ENCODE peak calls at places on chromosomes 4 and X, in five cellular contexts. One of them, this sample, is unnamed.

GRCh38 chrX:51931761-51932160 is 38.3 kb downstream of the MAGED1 start:
- DNase-seq in tibial artery: no peak
- DNase-seq in iPS DF 6.9: no peak
- DNase-seq in astrocyte: no peak
- DNase-seq in DND-41: no peak
- DNase-seq in this sample: no peak

GRCh38 chr4:7379161-7379560 is 55.6 kb downstream of the PSAPL1 start:
- DNase-seq in tibial artery: no peak
- DNase-seq in iPS DF 6.9: no peak
- DNase-seq in astrocyte: no peak
- DNase-seq in DND-41: no peak
- DNase-seq in this sample: no peak

GRCh38 chrX:76253432-76253831 is 80.6 kb downstream of the PBDC1 start:
- DNase-seq in tibial artery: no peak
- DNase-seq in iPS DF 6.9: peak; percentile 4
- DNase-seq in astrocyte: no peak
- DNase-seq in DND-41: peak; percentile 46
- DNase-seq in this sample: peak; percentile 88

GRCh38 chr4:154741877-154742851 is 1.6 kb upstream of the LRAT start:
- DNase-seq in tibial artery: no peak
- DNase-seq in iPS DF 6.9: no peak
- DNase-seq in astrocyte: peak; percentile 6
- DNase-seq in DND-41: no peak
- DNase-seq in this sample: no peak

GRCh38 chr4:169410839-169411770 is 140.3 kb upstream of the SH3RF1 start:
- DNase-seq in tibial artery: no peak
- DNase-seq in iPS DF 6.9: no peak
- DNase-seq in astrocyte: peak; percentile 72
- DNase-seq in DND-41: peak; percentile 88
- DNase-seq in this sample: peak; percentile 50

GRCh38 chr4:33477715-33478114 is 2757.5 kb downstream of the PCDH7 start:
- DNase-seq in tibial artery: no peak
- DNase-seq in iPS DF 6.9: no peak
- DNase-seq in astrocyte: no peak
- DNase-seq in DND-41: no peak
- DNase-seq in this sample: no peak

GRCh38 chrX:82765806-82766205 is 742.3 kb upstream of the POU3F4 start:
- DNase-seq in tibial artery: no peak
- DNase-seq in iPS DF 6.9: no peak
- DNase-seq in astrocyte: no peak
- DNase-seq in DND-41: no peak
- DNase-seq in this sample: no peak

GRCh38 chrX:80828232-80828631 is 18.6 kb upstream of the BRWD3 start:
- DNase-seq in tibial artery: no peak
- DNase-seq in iPS DF 6.9: no peak
- DNase-seq in astrocyte: no peak
- DNase-seq in DND-41: no peak
- DNase-seq in this sample: no peak

GRCh38 chrX:45472968-45473367 is 272.3 kb upstream of the DIPK2B start:
- DNase-seq in tibial artery: no peak
- DNase-seq in iPS DF 6.9: no peak
- DNase-seq in astrocyte: peak; percentile 65
- DNase-seq in DND-41: no peak
- DNase-seq in this sample: no peak

GRCh38 chr4:41234424-41234823 is 20.1 kb upstream of the APBB2 start:
- DNase-seq in tibial artery: no peak
- DNase-seq in iPS DF 6.9: no peak
- DNase-seq in astrocyte: no peak
- DNase-seq in DND-41: no peak
- DNase-seq in this sample: no peak

GRCh38 chr4:165330071-165330470 is 2.6 kb downstream of the MSMO1 start:
- DNase-seq in tibial artery: no peak
- DNase-seq in iPS DF 6.9: no peak
- DNase-seq in astrocyte: no peak
- DNase-seq in DND-41: no peak
- DNase-seq in this sample: no peak
- H3K4me3 ChIP-seq in tibial artery: no peak overlapping the region
- H3K4me3 ChIP-seq in iPS DF 6.9: peak overlapping the region; percentile 20
- H3K4me3 ChIP-seq in astrocyte: peak overlapping the region; percentile 32
- H3K4me3 ChIP-seq in DND-41: peak overlapping the region; percentile 44
- H3K4me3 ChIP-seq in this sample: peak overlapping the region; percentile 85

GRCh38 chr4:147814334-147814733 is 82.4 kb downstream of the ARHGAP10 start:
- DNase-seq in tibial artery: no peak
- DNase-seq in iPS DF 6.9: no peak
- DNase-seq in astrocyte: peak; percentile 50
- DNase-seq in DND-41: no peak
- DNase-seq in this sample: no peak

GRCh38 chr4:147815741-147816140 is 83.9 kb downstream of the ARHGAP10 start:
- DNase-seq in tibial artery: no peak
- DNase-seq in iPS DF 6.9: no peak
- DNase-seq in astrocyte: no peak
- DNase-seq in DND-41: no peak
- DNase-seq in this sample: no peak

GRCh38 chr4:147816382-147817254 is 84.7 kb downstream of the ARHGAP10 start:
- DNase-seq in tibial artery: peak; percentile 75
- DNase-seq in iPS DF 6.9: no peak
- DNase-seq in astrocyte: no peak
- DNase-seq in DND-41: no peak
- DNase-seq in this sample: no peak

GRCh38 chr4:147811878-147812277 is 80.0 kb downstream of the ARHGAP10 start:
- DNase-seq in tibial artery: no peak
- DNase-seq in iPS DF 6.9: no peak
- DNase-seq in astrocyte: no peak
- DNase-seq in DND-41: no peak
- DNase-seq in this sample: no peak

DNA sequence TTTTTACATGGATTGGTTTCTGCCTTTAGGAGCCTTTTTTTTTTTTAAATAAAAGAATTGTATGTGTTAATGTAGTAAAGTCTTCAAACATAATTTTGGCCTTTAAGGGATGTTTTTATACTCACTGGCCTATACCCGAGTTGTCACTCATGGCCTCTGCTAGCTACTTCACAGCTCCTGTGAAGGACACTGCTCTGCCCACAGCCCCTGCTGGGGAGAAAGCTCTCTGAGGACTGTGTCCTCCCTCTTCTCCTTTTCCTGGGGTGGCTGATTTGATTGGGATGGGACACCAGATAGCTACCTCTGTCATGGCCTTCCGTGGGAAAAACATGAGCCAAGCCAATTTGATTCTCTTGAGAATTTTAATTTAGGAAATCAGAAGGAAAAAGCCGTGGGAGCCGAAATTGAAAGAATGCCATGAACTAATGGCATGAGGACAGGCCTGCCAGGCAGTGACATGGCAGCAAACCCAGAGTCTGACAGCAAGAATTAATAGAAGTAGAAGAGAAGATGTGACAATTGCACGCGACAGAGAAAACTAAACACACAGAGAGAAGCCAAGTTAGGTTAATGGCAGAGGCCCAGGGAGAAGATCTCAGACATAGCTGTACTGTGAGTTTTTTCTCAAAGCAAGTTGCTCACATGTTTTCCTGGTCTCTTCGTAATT is 81.4 kb downstream of the ARHGAP10 start:
- DNase-seq in tibial artery: no peak
- DNase-seq in iPS DF 6.9: no peak
- DNase-seq in astrocyte: no peak
- DNase-seq in DND-41: no peak
- DNase-seq in this sample: no peak
- H3K4me1 ChIP-seq in tibial artery: peaks cover 63% of the 10 kb centered on the region
- H3K4me1 ChIP-seq in iPS DF 6.9: no peaks in the 10 kb centered on the region
- H3K4me1 ChIP-seq in astrocyte: peaks cover 3% of the 10 kb centered on the region
- H3K4me1 ChIP-seq in DND-41: no peaks in the 10 kb centered on the region
- H3K4me1 ChIP-seq in this sample: peaks cover 12% of the 10 kb centered on the region

DNA sequence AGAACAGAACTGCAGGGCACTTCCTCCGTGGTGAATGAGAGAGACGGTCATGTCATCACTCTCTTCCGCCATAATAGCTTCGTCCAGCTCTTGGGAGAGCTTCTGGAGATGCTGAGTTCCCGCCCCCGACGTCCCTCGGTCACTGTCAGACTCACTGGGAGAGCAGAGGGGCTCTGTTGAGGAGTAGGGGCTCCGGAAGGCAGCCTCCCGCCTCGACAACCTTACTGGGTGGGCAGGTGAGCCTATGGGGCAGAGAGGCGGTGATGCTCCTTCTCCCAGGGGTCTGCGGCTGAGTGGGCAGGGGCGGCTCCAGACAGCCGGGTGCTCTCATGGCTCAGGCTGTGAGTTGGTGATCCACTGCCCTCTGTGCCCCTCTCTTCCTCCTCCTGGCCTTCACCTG is 25.8 kb upstream of the ARHGEF38 start:
- DNase-seq in tibial artery: no peak
- DNase-seq in iPS DF 6.9: no peak
- DNase-seq in astrocyte: no peak
- DNase-seq in DND-41: no peak
- DNase-seq in this sample: no peak
- H3K4me3 ChIP-seq in tibial artery: no peak overlapping the region
- H3K4me3 ChIP-seq in iPS DF 6.9: no peak overlapping the region
- H3K4me3 ChIP-seq in astrocyte: no peak overlapping the region
- H3K4me3 ChIP-seq in DND-41: no peak overlapping the region
- H3K4me3 ChIP-seq in this sample: no peak overlapping the region

DNA sequence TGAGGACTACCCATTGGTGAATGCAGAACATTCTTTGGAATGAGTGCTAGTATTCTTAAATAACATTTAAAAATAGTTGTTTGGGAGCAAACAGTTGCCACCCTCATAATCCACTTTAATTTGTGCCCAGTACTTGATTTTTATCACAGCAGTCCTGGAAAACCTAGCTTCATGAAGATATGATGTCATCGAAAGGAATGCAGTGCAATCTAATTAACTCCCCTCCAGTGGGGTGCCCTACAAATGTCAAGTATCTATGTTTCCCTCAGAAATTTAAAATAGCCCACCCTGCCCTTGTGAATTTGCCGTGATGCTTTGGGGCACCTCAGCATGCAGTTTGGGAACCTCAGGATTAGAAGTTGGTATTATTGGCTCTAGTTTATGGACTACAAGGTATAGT is 5.4 kb downstream of the RAB9A start:
- DNase-seq in tibial artery: no peak
- DNase-seq in iPS DF 6.9: no peak
- DNase-seq in astrocyte: peak; percentile 15
- DNase-seq in DND-41: no peak
- DNase-seq in this sample: no peak
- H3K4me1 ChIP-seq in tibial artery: peaks cover 9% of the 10 kb centered on the region
- H3K4me1 ChIP-seq in iPS DF 6.9: no peaks in the 10 kb centered on the region
- H3K4me1 ChIP-seq in astrocyte: peaks cover 29% of the 10 kb centered on the region
- H3K4me1 ChIP-seq in DND-41: peaks cover 20% of the 10 kb centered on the region
- H3K4me1 ChIP-seq in this sample: peaks cover 92% of the 10 kb centered on the region

GRCh38 chr4:55553442-55553841 is 6.7 kb upstream of the CLOCK start:
- DNase-seq in tibial artery: no peak
- DNase-seq in iPS DF 6.9: no peak
- DNase-seq in astrocyte: peak; percentile 48
- DNase-seq in DND-41: no peak
- DNase-seq in this sample: peak; percentile 53
- H3K4me3 ChIP-seq in tibial artery: peak overlapping the region; percentile 24
- H3K4me3 ChIP-seq in iPS DF 6.9: no peak overlapping the region
- H3K4me3 ChIP-seq in astrocyte: no peak overlapping the region
- H3K4me3 ChIP-seq in DND-41: no peak overlapping the region
- H3K4me3 ChIP-seq in this sample: peak overlapping the region; percentile 18

This sample was measured in Karpas-422.